ENCODE peak calls at places on chromosomes 3 and 15, in nine cellular contexts. B, M, F, X, G, R, O, P and W are unnamed samples.

GRCh38 chr3:13145131-13145825 is 72.0 kb upstream of the IQSEC1 start:
- DNase-seq in F (no peak), B (no peak), G (no peak), R (peak; percentile 28), M (no peak), X (no peak), O (peak; percentile 10), P (no peak), W (no peak)

GRCh38 chr15:40232625-40233070 is 6.2 kb upstream of the PAK6 start:
- DNase-seq in X (no peak), R (peak; percentile 47), P (no peak), G (no peak), B (no peak), O (no peak), F (no peak), M (peak; percentile 47), W (no peak)

GRCh38 chr15:72167445-72167844 is 30.1 kb downstream of the GRAMD2A start:
- DNase-seq in F (no peak), O (no peak), R (no peak), G (no peak), X (no peak), M (no peak), B (no peak), P (no peak), W (no peak)

GRCh38 chr15:66404532-66404931 is 17.8 kb downstream of the MAP2K1 start:
- DNase-seq in G (no peak), O (no peak), M (no peak), F (no peak), X (no peak), P (no peak), B (no peak), R (no peak), W (no peak)

GRCh38 chr15:52368402-52368801 is 72.8 kb upstream of the MYO5C start:
- DNase-seq in P (no peak), X (no peak), F (no peak), M (no peak), O (no peak), B (no peak), G (no peak), R (no peak), W (no peak)

GRCh38 chr3:168248383-168249047 is 152.8 kb upstream of the GOLIM4 start:
- DNase-seq in P (no peak), F (no peak), O (no peak), X (no peak), G (no peak), B (peak; percentile 25), R (no peak), M (peak; percentile 65), W (no peak)

GRCh38 chr3:134066539-134067310 is 37.0 kb upstream of the SLCO2A1 start:
- DNase-seq in X (no peak), B (no peak), R (peak; percentile 48), O (no peak), G (no peak), P (no peak), F (no peak), M (peak; percentile 32), W (no peak)

GRCh38 chr3:56988874-56989433 is 71.5 kb upstream of the SPATA12 start:
- DNase-seq in M (peak; percentile 88), O (peak; percentile 73), G (peak; percentile 82), B (peak; percentile 46), X (peak; percentile 68), P (no peak), F (peak; percentile 84), R (peak; percentile 91), W (peak; percentile 87)

GRCh38 chr3:155423526-155423925 is 130.0 kb upstream of the STRIT1 start:
- DNase-seq in X (no peak), M (no peak), G (no peak), R (no peak), O (no peak), P (no peak), F (no peak), B (no peak), W (no peak)

GRCh38 chr3:53346514-53346913 is 829 bp downstream of the DCP1A start:
- DNase-seq in R (no peak), X (no peak), P (no peak), G (no peak), O (peak; percentile 32), F (no peak), M (peak; percentile 44), B (no peak), W (no peak)

GRCh38 chr3:184129012-184129411 is 6.1 kb upstream of the EIF2B5 start:
- DNase-seq in B (peak; percentile 34), F (no peak), O (peak; percentile 48), R (peak; percentile 49), M (peak; percentile 59), X (no peak), G (no peak), P (no peak), W (no peak)

GRCh38 chr15:29283371-29283770 is 13.7 kb upstream of the NSMCE3 start:
- DNase-seq in G (no peak), X (no peak), F (no peak), B (no peak), O (no peak), P (no peak), M (no peak), R (no peak), W (no peak)

GRCh38 chr3:23004971-23005370 is 198.2 kb upstream of the UBE2E2 start:
- DNase-seq in P (no peak), G (no peak), X (no peak), M (no peak), F (no peak), O (peak; percentile 31), B (peak; percentile 14), R (no peak), W (no peak)

GRCh38 chr3:149393355-149394165 is 16.1 kb upstream of the TM4SF1 start:
- DNase-seq in P (peak; percentile 15), B (no peak), M (peak; percentile 65), R (peak; percentile 85), G (peak; percentile 50), X (no peak), O (peak; percentile 81), F (peak; percentile 75), W (peak; percentile 48)

GRCh38 chr3:94494992-94495391 is 432.1 kb downstream of the NSUN3 start:
- DNase-seq in R (no peak), X (no peak), F (no peak), O (no peak), G (no peak), B (no peak), P (no peak), M (no peak), W (no peak)

DNA sequence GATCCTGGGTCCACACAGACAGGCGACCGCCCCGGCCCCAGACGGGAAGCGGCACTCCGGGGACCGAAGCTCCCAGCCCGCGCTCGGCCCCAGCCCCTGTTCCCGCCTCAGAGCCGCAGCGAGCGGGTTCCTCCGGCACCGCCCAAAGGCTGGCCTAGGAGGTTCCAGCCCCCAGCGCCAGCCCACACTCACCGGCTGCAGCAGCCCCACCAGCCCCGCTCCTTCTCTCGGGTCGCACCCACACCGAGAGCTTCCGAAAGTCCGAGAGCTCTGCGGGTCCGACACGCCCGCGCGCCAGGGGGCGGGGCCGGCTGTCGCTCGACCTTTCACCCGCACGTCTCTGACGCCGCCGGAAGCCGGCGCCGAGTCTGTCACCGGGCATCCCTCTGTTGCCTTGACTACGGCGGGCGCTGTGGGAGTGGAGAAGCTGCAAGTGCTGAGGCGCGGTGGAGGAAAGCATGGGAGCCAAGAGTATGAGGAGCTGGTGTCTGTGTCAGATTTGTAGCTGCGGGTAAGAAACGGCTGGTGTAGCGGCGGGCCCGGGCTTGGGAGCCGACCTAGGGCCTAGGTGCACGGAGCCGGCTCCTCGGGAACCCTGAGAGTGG is at the start of the genes EFL1 and SAXO2:
- DNase-seq in F (peak; percentile 89), G (peak; percentile 82), R (peak; percentile 97), O (peak; percentile 70), P (peak; percentile 44), X (peak; percentile 70), M (peak; percentile 92), B (peak; percentile 46), W (peak; percentile 92)
- TF ChIP-seq POLR2A in F (peak; percentile 24), G (peak; percentile 32), R (peak; percentile 41), O (no peak), P (peak; percentile 81), X (peak; percentile 51), M (no peak), B (peak; percentile 67), W (no peak)

GRCh38 chr3:14410106-14410500 is 7.7 kb downstream of the SLC6A6 start:
- DNase-seq in P (no peak), R (no peak), M (no peak), B (no peak), F (no peak), G (no peak), X (no peak), O (no peak), W (no peak)

GRCh38 chr3:14411988-14412387 is 9.6 kb downstream of the SLC6A6 start:
- DNase-seq in X (no peak), P (no peak), F (no peak), B (no peak), O (no peak), R (no peak), G (no peak), M (peak; percentile 60), W (no peak)

GRCh38 chr3:14412831-14413380 is 10.5 kb downstream of the SLC6A6 start:
- DNase-seq in M (peak; percentile 75), G (peak; percentile 81), F (no peak), R (no peak), B (no peak), X (no peak), O (no peak), P (no peak), W (peak; percentile 90)

GRCh38 chr3:14411166-14411526 is 8.7 kb downstream of the SLC6A6 start:
- DNase-seq in O (no peak), G (no peak), B (no peak), P (no peak), M (no peak), X (no peak), R (no peak), F (no peak), W (no peak)

GRCh38 chr3:14410501-14411165 is 8.2 kb downstream of the SLC6A6 start:
- DNase-seq in O (peak; percentile 18), X (peak; percentile 85), P (no peak), B (peak; percentile 86), G (no peak), R (no peak), F (no peak), M (no peak), W (no peak)
- TF ChIP-seq POLR2A in O (no peak), X (peak; percentile 32), P (no peak), B (no peak), G (no peak), R (no peak), F (no peak), M (no peak), W (no peak)

DNA sequence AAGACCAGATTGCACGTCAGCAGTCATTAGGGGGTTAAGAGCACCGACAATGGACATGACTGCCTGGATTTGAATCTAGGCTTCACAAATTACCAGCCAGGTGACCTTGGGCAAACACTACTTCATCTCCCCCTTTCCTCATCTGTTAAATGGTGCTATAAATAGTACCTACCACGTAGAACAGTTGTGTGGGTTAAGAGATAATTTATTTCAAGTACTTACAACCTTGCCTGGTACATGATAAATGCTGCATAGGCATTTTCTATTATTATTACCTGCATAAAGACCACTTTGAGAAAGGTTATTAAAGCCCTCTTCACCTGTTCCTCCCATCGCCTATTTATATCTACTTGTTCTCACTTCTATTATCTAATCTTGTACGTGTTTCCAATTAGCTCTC is 64.7 kb downstream of the BTD start:
- DNase-seq in G (no peak), B (no peak), M (no peak), O (no peak), F (no peak), R (no peak), P (no peak), X (no peak), W (no peak)
- TF ChIP-seq POLR2A in G (no peak), B (no peak), M (no peak), O (no peak), F (no peak), R (no peak), P (no peak), X (no peak), W (no peak)

GRCh38 chr3:49093853-49094767 is at the start of gene QRICH1:
- DNase-seq in M (peak; percentile 96), O (peak; percentile 96), R (peak; percentile 98), P (peak; percentile 90), F (peak; percentile 97), B (peak; percentile 82), G (peak; percentile 98), X (peak; percentile 94), W (peak; percentile 98)
- TF ChIP-seq POLR2A in M (peak; percentile 87), O (peak; percentile 86), R (peak; percentile 83), P (peak; percentile 87), F (peak; percentile 77), B (peak; percentile 40), G (peak; percentile 78), X (peak; percentile 61), W (peak; percentile 72)